ENCODE peak calls at places on chromosomes 5 and 9, in nine cellular contexts. I is SW480, U is pons, D is osteocyte, G is NCI-H146, M is HCEC 1CT, Q is HFF-Myc, E is NCI-H2081, H is H54. R is an unnamed sample.

GRCh38 chr5:55603947-55604346 is 69.2 kb upstream of the PLPP1 start:
- DNase-seq in I (no peak), U (peak; percentile 92), D (no peak), G (no peak), M (peak; percentile 80), Q (no peak), E (no peak), H (no peak), R (peak; percentile 14)

GRCh38 chr5:154831451-154831850 is 19.0 kb downstream of the FAXDC2 start:
- DNase-seq in I (no peak), U (no peak), D (no peak), G (no peak), M (no peak), Q (no peak), E (no peak), H (no peak), R (no peak)

GRCh38 chr5:109654455-109654854 is 35.3 kb upstream of the MAN2A1 start:
- DNase-seq in I (no peak), U (no peak), D (no peak), G (no peak), M (peak; percentile 26), Q (no peak), E (no peak), H (peak; percentile 9), R (peak; percentile 72)

GRCh38 chr5:59757442-59757841 is 136.1 kb downstream of the PDE4D start:
- DNase-seq in I (no peak), U (no peak), D (no peak), G (peak; percentile 24), M (peak; percentile 48), Q (no peak), E (no peak), H (no peak), R (no peak)

GRCh38 chr5:181215997-181216982 is 6.8 kb upstream of the TRIM41 start:
- DNase-seq in I (peak; percentile 48), U (no peak), D (no peak), G (no peak), M (no peak), Q (no peak), E (no peak), H (no peak), R (peak; percentile 65)

GRCh38 chr5:61965495-61965894 is 340.5 kb upstream of the KIF2A start:
- DNase-seq in I (no peak), U (no peak), D (no peak), G (no peak), M (no peak), Q (no peak), E (no peak), H (no peak), R (no peak)

GRCh38 chr9:4923580-4924544 is 61.2 kb upstream of the JAK2 start:
- DNase-seq in I (peak; percentile 32), U (peak; percentile 32), D (no peak), G (no peak), M (peak; percentile 58), Q (no peak), E (no peak), H (no peak), R (no peak)

GRCh38 chr9:135513351-135513846 is 7.8 kb upstream of the LCN1 start:
- DNase-seq in I (no peak), U (no peak), D (peak; percentile 83), G (no peak), M (no peak), Q (no peak), E (no peak), H (no peak), R (peak; percentile 29)

GRCh38 chr5:66223637-66224036 is 79.5 kb downstream of the SREK1 start:
- DNase-seq in I (no peak), U (peak; percentile 37), D (no peak), G (peak; percentile 32), M (peak; percentile 13), Q (no peak), E (no peak), H (no peak), R (no peak)

GRCh38 chr9:21681641-21682040 is 120.8 kb upstream of the MTAP start:
- DNase-seq in I (peak; percentile 4), U (no peak), D (no peak), G (no peak), M (peak; percentile 81), Q (no peak), E (no peak), H (no peak), R (no peak)

GRCh38 chr5:139402561-139403158 is 1.2 kb downstream of the SPATA24 start:
- DNase-seq in I (peak; percentile 58), U (no peak), D (no peak), G (no peak), M (no peak), Q (no peak), E (no peak), H (no peak), R (peak; percentile 58)

GRCh38 chr9:127360829-127361228 is 36.1 kb upstream of the SLC2A8 start:
- DNase-seq in I (peak; percentile 41), U (no peak), D (no peak), G (no peak), M (peak; percentile 21), Q (no peak), E (no peak), H (peak; percentile 37), R (no peak)

GRCh38 chr5:42991477-42992034 is 48.6 kb downstream of the ANXA2R start:
- DNase-seq in I (no peak), U (no peak), D (no peak), G (no peak), M (no peak), Q (no peak), E (no peak), H (no peak), R (no peak)

GRCh38 chr5:142016576-142016975 is 3.7 kb upstream of the GNPDA1 start:
- DNase-seq in I (no peak), U (no peak), D (no peak), G (no peak), M (no peak), Q (no peak), E (no peak), H (no peak), R (no peak)

GRCh38 chr5:141245250-141245717 is at the start of gene PCDHB15:
- DNase-seq in I (no peak), U (peak; percentile 21), D (no peak), G (no peak), M (peak; percentile 9), Q (no peak), E (no peak), H (no peak), R (peak; percentile 11)

GRCh38 chr9:113963017-113963620 is 87.0 kb downstream of the ZNF618 start:
- DNase-seq in I (peak; percentile 35), U (peak; percentile 21), D (no peak), G (no peak), M (peak; percentile 72), Q (no peak), E (peak; percentile 7), H (peak; percentile 43), R (no peak)

GRCh38 chr5:67530609-67531255 is 334.1 kb upstream of the CD180 start:
- DNase-seq in I (no peak), U (no peak), D (no peak), G (no peak), M (no peak), Q (no peak), E (peak; percentile 56), H (no peak), R (no peak)

GRCh38 chr5:51208291-51208690 is 175.0 kb upstream of the ISL1 start:
- DNase-seq in I (no peak), U (no peak), D (no peak), G (no peak), M (no peak), Q (no peak), E (no peak), H (no peak), R (no peak)

GRCh38 chr5:154603978-154604679 is 126.1 kb upstream of the HAND1 start:
- DNase-seq in I (no peak), U (no peak), D (no peak), G (no peak), M (no peak), Q (no peak), E (no peak), H (peak; percentile 47), R (peak; percentile 96)

GRCh38 chr9:128720841-128721486 is 3.0 kb downstream of the ZDHHC12 start:
- DNase-seq in I (no peak), U (no peak), D (no peak), G (no peak), M (no peak), Q (no peak), E (no peak), H (no peak), R (no peak)

GRCh38 chr5:124195416-124195815 is 551.0 kb downstream of the ZNF608 start:
- DNase-seq in I (no peak), U (no peak), D (no peak), G (peak; percentile 13), M (no peak), Q (no peak), E (no peak), H (no peak), R (no peak)

GRCh38 chr5:143403357-143403606 is 204 bp downstream of the NR3C1 start:
- DNase-seq in I (no peak), U (no peak), D (no peak), G (peak; percentile 61), M (no peak), Q (no peak), E (no peak), H (no peak), R (peak; percentile 95)

GRCh38 chr5:178325311-178326053 is 92.9 kb upstream of the PHYKPL start:
- DNase-seq in I (no peak), U (no peak), D (no peak), G (no peak), M (no peak), Q (no peak), E (no peak), H (no peak), R (no peak)

GRCh38 chr5:39578887-39579497 is 154.2 kb upstream of the DAB2 start:
- DNase-seq in I (peak; percentile 2), U (peak; percentile 35), D (no peak), G (no peak), M (peak; percentile 10), Q (no peak), E (no peak), H (no peak), R (peak; percentile 22)

GRCh38 chr5:138303365-138303764 is 28.2 kb downstream of the CDC25C start:
- DNase-seq in I (no peak), U (peak; percentile 4), D (no peak), G (no peak), M (peak; percentile 11), Q (peak; percentile 22), E (no peak), H (peak; percentile 15), R (no peak)

GRCh38 chr5:5784114-5784513 is 361.6 kb downstream of the ICE1 start:
- DNase-seq in I (no peak), U (no peak), D (no peak), G (no peak), M (no peak), Q (no peak), E (no peak), H (no peak), R (no peak)

GRCh38 chr9:96612105-96612965 is 7.3 kb downstream of the CDC14B start:
- DNase-seq in I (peak; percentile 42), U (peak; percentile 98), D (peak; percentile 72), G (peak; percentile 56), M (peak; percentile 89), Q (peak; percentile 50), E (peak; percentile 79), H (peak; percentile 89), R (peak; percentile 70)

GRCh38 chr9:124453586-124454191 is 3.4 kb downstream of the ADGRD2 start:
- DNase-seq in I (peak; percentile 73), U (no peak), D (no peak), G (no peak), M (no peak), Q (no peak), E (no peak), H (no peak), R (no peak)

GRCh38 chr5:141934099-141934844 is 10.6 kb downstream of the DELE1 start:
- DNase-seq in I (no peak), U (no peak), D (no peak), G (peak; percentile 80), M (no peak), Q (no peak), E (peak; percentile 72), H (no peak), R (no peak)

GRCh38 chr9:128429505-128430086 is 8.9 kb downstream of the CERCAM start:
- DNase-seq in I (no peak), U (no peak), D (no peak), G (no peak), M (no peak), Q (no peak), E (no peak), H (no peak), R (no peak)

GRCh38 chr5:108765647-108766046 is 17.9 kb downstream of the FER start:
- DNase-seq in I (no peak), U (no peak), D (no peak), G (no peak), M (no peak), Q (no peak), E (no peak), H (no peak), R (no peak)